ENCODE peak calls at places on chromosomes 12 and 14, in four cellular contexts. I is K562, M is A549, D is HepG2. J is an unnamed sample.

GRCh38 chr14:96055753-96056508 is 16.8 kb downstream of the C14orf132 start:
- DNase-seq in M (no peak), I (no peak), D (no peak), J (no peak)

GRCh38 chr12:106919910-106920544 is 35.7 kb upstream of the TMEM263 start:
- DNase-seq in M (peak; percentile 59), I (peak; percentile 57), D (peak; percentile 28), J (no peak)

GRCh38 chr12:19850341-19851065 is 411.2 kb downstream of the AEBP2 start:
- DNase-seq in M (no peak), I (no peak), D (no peak), J (no peak)

GRCh38 chr14:71593966-71594365 is 338.3 kb upstream of the RGS6 start:
- DNase-seq in I (no peak), M (no peak), D (no peak), J (no peak)

GRCh38 chr14:75402867-75403413 is 24.9 kb upstream of the JDP2 start:
- DNase-seq in I (no peak), D (no peak), M (no peak), J (no peak)

GRCh38 chr12:15928870-15929571 is 17.9 kb downstream of the DERA start:
- DNase-seq in M (no peak), I (no peak), D (no peak), J (no peak)

GRCh38 chr12:55830601-55831406 is 1.4 kb upstream of the DNAJC14 start:
- DNase-seq in M (peak; percentile 48), I (peak; percentile 81), D (peak; percentile 45), J (no peak)

GRCh38 chr12:93476555-93476954 is 9.2 kb downstream of the MRPL42 start:
- DNase-seq in D (peak; percentile 16), I (no peak), M (no peak), J (no peak)

GRCh38 chr12:4978737-4979136 is 64.9 kb upstream of the KCNA5 start:
- DNase-seq in D (no peak), M (no peak), I (no peak), J (no peak)

GRCh38 chr14:74368441-74368840 is 20.2 kb downstream of the VRTN start:
- DNase-seq in M (no peak), I (no peak), D (no peak), J (no peak)

GRCh38 chr12:26870491-26871419 is 37.8 kb upstream of the ITPR2 start:
- DNase-seq in D (no peak), I (no peak), M (peak; percentile 26), J (no peak)

GRCh38 chr14:99740411-99740810 is 52.8 kb upstream of the EML1 start:
- DNase-seq in I (no peak), M (no peak), D (no peak), J (no peak)

GRCh38 chr12:202081-202731 is 11.8 kb downstream of the SLC6A12 start:
- DNase-seq in D (no peak), M (no peak), I (no peak), J (no peak)

GRCh38 chr14:30017370-30017993 is 89.8 kb upstream of the PRKD1 start:
- DNase-seq in M (no peak), I (no peak), D (no peak), J (no peak)

GRCh38 chr12:55983229-55983849 is 9.5 kb downstream of the RAB5B start:
- DNase-seq in I (no peak), D (no peak), M (no peak), J (no peak)

GRCh38 chr12:6084969-6085450 is 39.5 kb downstream of the VWF start:
- DNase-seq in D (no peak), M (no peak), I (no peak), J (no peak)

GRCh38 chr14:73265721-73266046 is 28.4 kb downstream of the PAPLN start:
- DNase-seq in M (no peak), I (no peak), D (no peak), J (no peak)

GRCh38 chr14:71437870-71438269 is 494.4 kb upstream of the RGS6 start:
- DNase-seq in D (no peak), M (no peak), I (no peak), J (no peak)

GRCh38 chr14:73125169-73125588 is 11.1 kb upstream of the PSEN1 start:
- DNase-seq in I (no peak), M (no peak), D (no peak), J (no peak)

GRCh38 chr14:69999246-69999645 is 120.0 kb downstream of the SMOC1 start:
- DNase-seq in D (no peak), I (no peak), M (peak; percentile 95), J (no peak)

GRCh38 chr12:14946162-14946561 is 7.8 kb upstream of the ERP27 start:
- DNase-seq in I (no peak), D (no peak), M (no peak), J (no peak)

GRCh38 chr12:2264622-2265306 is 212.0 kb downstream of the CACNA1C start:
- DNase-seq in I (no peak), M (no peak), D (no peak), J (no peak)

GRCh38 chr12:15721716-15722115 is 67.5 kb downstream of the EPS8 start:
- DNase-seq in M (no peak), I (no peak), D (no peak), J (no peak)

GRCh38 chr12:123997908-123998307 is 24.9 kb downstream of the ZNF664 start:
- DNase-seq in M (no peak), D (no peak), I (no peak), J (no peak)

GRCh38 chr14:56092761-56093160 is 25.4 kb upstream of the PELI2 start:
- DNase-seq in M (no peak), D (no peak), I (no peak), J (no peak)

GRCh38 chr14:69481815-69482568 is 2.5 kb upstream of the PLEKHD1 start:
- DNase-seq in D (no peak), I (no peak), M (no peak), J (no peak)

GRCh38 chr12:22051114-22051698 is 5.2 kb downstream of the CMAS start:
- DNase-seq in M (no peak), I (no peak), D (no peak), J (no peak)

GRCh38 chr12:24852420-24852819 is 96.5 kb downstream of the BCAT1 start:
- DNase-seq in D (no peak), M (no peak), I (no peak), J (no peak)

GRCh38 chr14:56555921-56556570 is 23.6 kb upstream of the TMEM260 start:
- DNase-seq in I (peak; percentile 10), D (peak; percentile 76), M (peak; percentile 58), J (no peak)

GRCh38 chr14:20662968-20663731 is 21.2 kb upstream of the RNASE4 start:
- DNase-seq in I (peak; percentile 56), M (peak; percentile 99), D (peak; percentile 76), J (peak; percentile 96)

GRCh38 chr14:20658246-20658645 is 16.8 kb upstream of the OR6S1 start:
- DNase-seq in M (no peak), D (no peak), I (no peak), J (no peak)

GRCh38 chr14:20661197-20661596 is 19.7 kb upstream of the OR6S1 start:
- DNase-seq in D (no peak), M (no peak), I (no peak), J (no peak)

GRCh38 chr14:20657216-20658211 is 16.0 kb upstream of the OR6S1 start:
- DNase-seq in I (peak; percentile 45), D (peak; percentile 56), M (peak; percentile 92), J (peak; percentile 89)

DNA sequence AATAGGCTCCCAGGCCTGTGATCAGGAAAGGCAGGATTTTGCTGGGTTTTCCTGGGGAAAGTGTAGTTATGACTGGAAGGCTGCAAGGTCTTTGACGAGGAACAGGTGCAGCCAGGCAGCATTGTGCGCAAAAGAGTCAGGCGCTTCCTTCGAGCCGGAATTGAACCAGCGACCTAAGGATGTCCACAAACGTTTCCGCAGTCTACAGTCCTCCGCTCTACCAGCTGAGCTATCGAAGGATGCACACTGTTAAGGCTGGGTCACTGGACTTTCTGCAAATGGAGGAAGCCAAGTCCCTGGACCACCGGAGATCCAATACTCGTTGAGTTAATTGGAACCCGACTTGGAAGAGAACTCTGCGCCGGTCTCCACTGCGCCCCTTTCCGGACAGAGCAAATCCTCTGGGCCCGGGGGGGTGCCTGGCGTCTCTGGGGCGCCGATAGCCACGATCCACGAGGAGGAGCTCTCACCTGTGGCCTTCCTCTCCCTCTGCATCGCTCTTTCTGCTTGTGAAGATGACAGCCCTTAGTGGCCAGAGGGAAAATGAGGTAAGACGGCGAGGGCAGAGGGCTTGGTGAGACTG is 18.4 kb upstream of the OR6S1 start:
- DNase-seq in D (no peak), I (no peak), M (peak; percentile 33), J (peak; percentile 43)
- TF ChIP-seq PHF8 in D (no peak), I (no peak), M (no peak), J (no peak)

DNA sequence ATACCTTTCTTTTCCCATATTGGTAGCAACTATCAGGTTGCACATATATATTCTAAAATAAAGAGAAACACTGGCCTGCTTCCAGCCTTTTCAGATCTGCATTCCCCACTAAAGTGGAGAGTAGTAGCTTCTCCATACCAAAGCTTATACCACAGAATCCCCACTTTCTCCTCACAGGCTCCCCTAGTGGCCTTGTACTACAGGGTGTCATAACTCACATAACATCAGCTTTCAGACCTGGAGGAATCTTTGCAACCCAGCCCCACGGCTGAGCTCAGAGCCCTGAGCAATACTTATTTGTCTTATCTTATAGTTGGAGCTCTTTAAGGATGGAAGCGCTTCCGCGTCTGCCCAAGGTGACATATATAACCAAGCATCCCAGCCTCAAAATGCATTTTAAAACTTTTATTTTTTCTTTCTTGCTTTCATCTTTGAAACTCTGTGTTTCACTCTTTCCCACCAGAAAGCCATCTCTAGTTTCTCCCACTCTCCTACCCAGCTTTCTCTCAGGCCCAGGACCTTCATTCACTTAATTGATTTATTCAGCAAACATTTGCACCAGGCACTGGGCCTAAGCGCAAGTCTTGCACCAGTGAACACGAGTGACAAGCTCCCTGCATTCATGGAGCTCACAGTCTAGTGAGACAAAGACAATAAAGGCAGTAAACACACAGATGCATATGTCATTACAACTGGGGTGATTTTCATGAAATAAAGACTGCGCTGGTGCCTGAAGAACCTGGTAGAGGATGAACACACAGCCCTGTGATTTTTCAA is 254.7 kb downstream of the IPO8 start:
- DNase-seq in I (peak; percentile 24), M (peak; percentile 35), D (peak; percentile 52), J (no peak)
- TF ChIP-seq PHF8 in I (no peak), M (no peak), D (no peak), J (no peak)

DNA sequence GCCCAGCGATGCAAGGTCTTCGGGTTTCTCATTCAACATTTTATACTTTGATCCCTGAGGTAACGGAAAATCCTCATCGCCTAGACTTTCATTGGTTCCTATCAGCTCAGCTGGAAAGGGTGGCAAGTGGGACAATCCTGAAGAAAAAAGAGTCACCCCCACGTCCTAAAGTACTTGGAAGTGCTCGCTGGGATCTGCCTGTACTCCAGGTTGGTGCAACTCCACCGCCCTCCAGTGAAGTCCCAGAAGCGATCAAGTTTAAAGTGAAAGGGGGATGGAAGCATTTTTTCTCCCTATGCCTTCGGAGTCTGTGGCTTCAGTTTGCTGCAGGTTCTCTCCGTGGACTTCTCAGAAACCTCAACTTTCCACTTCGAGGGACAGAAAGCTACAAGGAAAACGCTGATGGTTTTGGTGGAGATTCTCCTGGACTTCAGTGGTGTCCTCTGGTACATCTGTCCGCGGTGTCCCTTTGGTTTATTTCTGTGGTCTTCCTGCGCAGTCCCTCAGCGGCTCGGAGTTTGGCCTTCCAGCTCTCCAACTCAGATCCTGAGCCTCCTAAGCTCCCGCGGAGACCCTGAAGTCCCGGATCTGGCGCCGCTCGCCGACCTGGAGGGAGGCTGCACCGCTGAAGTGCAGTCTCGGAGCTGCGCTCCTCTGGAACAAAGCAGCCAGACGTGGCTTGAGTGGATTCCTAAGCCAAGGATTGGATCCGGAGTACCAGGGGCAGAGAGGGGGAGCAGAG is 1.7 kb upstream of the LRFN5 start:
- DNase-seq in M (no peak), I (no peak), D (no peak), J (no peak)
- TF ChIP-seq PHF8 in M (no peak), I (no peak), D (no peak), J (no peak)

GRCh38 chr14:52891800-52892199 is 59.0 kb downstream of the FERMT2 start:
- DNase-seq in M (no peak), I (no peak), D (no peak), J (no peak)
- TF ChIP-seq PHF8 in M (no peak), I (no peak), D (no peak), J (no peak)

J was measured in H1.